ENCODE peak calls at places on chromosomes 2 and 18, in ten cellular contexts. U, V, A, F, M, K, P, D, G and Z are unnamed samples. For H3K9me3, the result is how much of the 10 kb centered on the place peaks cover.

GRCh38 chr2:84946204-84947009 is 24.6 kb upstream of the KCMF1 start:
- DNase-seq in A (no peak), F (peak), P (no peak), G (peak), V (no peak), D (peak), U (peak), M (no peak), K (no peak), Z (peak)

GRCh38 chr2:229045671-229046070 is 225.4 kb downstream of the PID1 start:
- DNase-seq in K (no peak), D (no peak), U (no peak), M (no peak), F (no peak), A (no peak), P (peak), G (no peak), V (peak), Z (no peak)

GRCh38 chr18:39911716-39912115 is 2043.3 kb upstream of the PIK3C3 start:
- DNase-seq in V (no peak), F (peak), U (no peak), P (no peak), K (no peak), D (no peak), A (no peak), G (no peak), M (no peak), Z (no peak)

GRCh38 chr2:20781656-20782265 is 41.1 kb downstream of the LDAH start:
- DNase-seq in K (no peak), P (no peak), U (no peak), F (peak), A (no peak), G (no peak), D (no peak), M (peak), V (peak), Z (no peak)

GRCh38 chr2:29528891-29529520 is 392.4 kb downstream of the ALK start:
- DNase-seq in V (peak), D (no peak), P (peak), U (no peak), G (no peak), A (peak), K (peak), F (no peak), M (no peak), Z (no peak)

GRCh38 chr2:163264376-163264775 is 425.8 kb upstream of the KCNH7 start:
- DNase-seq in K (no peak), U (no peak), M (no peak), V (no peak), D (no peak), P (no peak), F (peak), G (no peak), A (no peak), Z (no peak)

GRCh38 chr18:48896875-48897511 is 53.8 kb downstream of the SMAD7 start:
- DNase-seq in A (peak), D (no peak), G (no peak), P (peak), F (peak), V (peak), M (peak), K (no peak), U (peak), Z (no peak)

GRCh38 chr2:37625781-37626548 is 45.5 kb downstream of the CDC42EP3 start:
- DNase-seq in K (no peak), V (no peak), P (peak), F (no peak), D (no peak), A (peak), G (peak), U (no peak), M (no peak), Z (no peak)

GRCh38 chr2:70101174-70101573 is 13.9 kb downstream of the PCBP1 start:
- DNase-seq in P (no peak), M (no peak), U (no peak), A (no peak), V (no peak), G (no peak), F (no peak), K (no peak), D (no peak), Z (no peak)

GRCh38 chr2:232330068-232330999 is 48.2 kb upstream of the ALPP start:
- DNase-seq in G (no peak), F (no peak), P (no peak), A (no peak), D (no peak), M (no peak), K (peak), V (no peak), U (peak), Z (no peak)
- H3K9me3 ChIP-seq in G (under half), F (under half), P (under half), A (under half), D (under half), M (under half), K (under half), V (under half), U (under half), Z (under half)

DNA sequence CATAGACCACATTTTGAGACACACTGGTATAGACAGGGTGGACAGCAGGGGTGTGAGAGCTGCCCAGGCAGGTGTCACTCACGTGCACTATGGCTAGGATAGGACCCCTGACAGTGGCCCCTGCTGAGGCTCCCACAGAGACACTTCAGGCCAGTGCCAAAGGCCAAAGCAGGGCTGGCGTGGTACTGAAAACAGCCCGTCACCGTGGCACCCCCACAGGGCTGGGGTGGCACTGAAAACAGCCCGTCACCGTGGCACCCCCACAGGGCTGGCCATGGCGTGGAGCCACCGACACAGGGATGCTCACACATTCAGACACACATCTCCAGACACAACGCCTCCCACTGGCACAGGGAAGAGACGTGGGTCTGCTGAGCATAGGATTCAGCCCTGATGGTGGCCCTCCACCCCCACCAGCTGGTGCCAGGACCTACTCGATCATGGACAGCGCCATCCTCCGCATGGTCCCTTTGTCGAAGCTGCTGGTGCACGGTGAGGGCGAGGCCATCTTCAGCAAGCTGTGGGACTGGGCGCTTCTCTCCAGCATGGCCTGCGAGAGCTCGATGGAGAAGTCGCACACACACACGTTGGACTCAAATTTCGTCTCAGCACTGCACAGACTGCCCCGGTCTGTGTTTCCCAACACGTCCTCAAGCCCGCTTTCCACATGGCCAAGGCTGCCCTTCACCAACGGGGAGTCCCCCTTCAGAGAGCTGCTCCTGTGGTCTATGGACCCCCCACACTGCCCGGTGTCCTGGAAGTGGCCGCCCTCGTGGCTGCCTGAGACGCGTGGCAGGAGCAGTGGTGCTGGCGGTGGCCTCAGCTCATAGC is 34.1 kb downstream of the ANKMY1 start:
- DNase-seq in U (no peak), G (no peak), F (no peak), K (no peak), A (no peak), M (no peak), V (no peak), D (no peak), P (no peak), Z (no peak)
- H3K9me3 ChIP-seq in U (under half), G (under half), F (under half), K (under half), A (under half), M (under half), V (under half), D (under half), P (under half), Z (under half)

GRCh38 chr2:130302164-130302886 is 40.4 kb upstream of the IMP4 start:
- DNase-seq in M (no peak), V (no peak), P (no peak), G (no peak), F (no peak), A (no peak), U (no peak), K (no peak), D (no peak), Z (no peak)
- H3K9me3 ChIP-seq in M (under half), V (under half), P (under half), G (under half), F (under half), A (under half), U (under half), K (under half), D (under half), Z (under half)

DNA sequence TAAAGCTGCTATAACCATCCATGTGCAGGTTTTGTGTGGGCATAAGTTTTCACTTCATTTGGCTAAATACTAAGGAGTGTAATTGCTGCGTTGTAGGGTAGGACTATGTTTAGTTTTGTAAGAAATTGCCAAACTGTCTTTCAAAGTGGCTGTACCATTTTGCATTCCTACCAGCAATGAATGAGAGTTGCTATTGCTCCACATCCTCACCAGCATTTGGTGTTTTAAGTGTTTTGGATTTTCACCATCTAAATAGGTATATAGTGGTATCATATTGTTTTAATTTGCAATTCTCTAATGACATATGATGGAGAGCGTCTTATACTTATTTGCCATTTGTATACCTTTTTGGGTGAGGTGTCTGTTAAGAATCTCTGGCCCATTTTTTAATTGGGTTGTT is 12.2 kb downstream of the TWSG1 start:
- DNase-seq in A (no peak), P (no peak), U (no peak), V (no peak), M (no peak), G (no peak), K (no peak), D (no peak), F (no peak), Z (no peak)
- H3K9me3 ChIP-seq in A (under half), P (under half), U (under half), V (under half), M (under half), G (under half), K (under half), D (under half), F (under half), Z (under half)

GRCh38 chr18:79899609-79900435 is 51.6 kb downstream of the SLC66A2 start:
- DNase-seq in M (no peak), G (no peak), P (no peak), D (no peak), A (no peak), V (no peak), K (peak), U (no peak), F (no peak), Z (no peak)
- H3K9me3 ChIP-seq in M (under half), G (under half), P (under half), D (under half), A (under half), V (under half), K (under half), U (under half), F (half or more), Z (under half)

GRCh38 chr2:89850881-89851582 is 1159.6 kb downstream of the RPIA start:
- DNase-seq in A (no peak), D (no peak), K (no peak), P (no peak), U (no peak), V (no peak), M (peak), G (no peak), F (no peak), Z (no peak)

GRCh38 chr2:89851583-89851905 is 1160.1 kb downstream of the RPIA start:
- DNase-seq in M (no peak), F (no peak), V (no peak), P (no peak), G (no peak), A (no peak), D (no peak), K (no peak), U (no peak), Z (no peak)

GRCh38 chr2:89849731-89850130 is 1158.3 kb downstream of the RPIA start:
- DNase-seq in D (no peak), K (no peak), F (no peak), G (no peak), P (no peak), U (no peak), V (no peak), A (no peak), M (no peak), Z (no peak)

GRCh38 chr2:89848763-89849162 is 1157.3 kb downstream of the RPIA start:
- DNase-seq in G (no peak), P (no peak), U (no peak), D (no peak), V (no peak), K (no peak), M (peak), A (no peak), F (no peak), Z (no peak)

GRCh38 chr2:89850481-89850880 is 1159.0 kb downstream of the RPIA start:
- DNase-seq in G (no peak), U (no peak), P (no peak), A (no peak), D (no peak), F (no peak), V (no peak), K (no peak), M (peak), Z (no peak)
- H3K9me3 ChIP-seq in G (under half), U (under half), P (under half), A (under half), D (under half), F (under half), V (under half), K (under half), M (under half), Z (under half)

GRCh38 chr18:13626544-13626908 is 99.8 kb downstream of the FAM210A start:
- DNase-seq in K (no peak), D (no peak), P (no peak), A (no peak), M (no peak), U (no peak), F (no peak), G (no peak), V (no peak), Z (no peak)
- H3K9me3 ChIP-seq in K (under half), D (under half), P (under half), A (under half), M (under half), U (under half), F (under half), G (under half), V (under half), Z (under half)

DNA sequence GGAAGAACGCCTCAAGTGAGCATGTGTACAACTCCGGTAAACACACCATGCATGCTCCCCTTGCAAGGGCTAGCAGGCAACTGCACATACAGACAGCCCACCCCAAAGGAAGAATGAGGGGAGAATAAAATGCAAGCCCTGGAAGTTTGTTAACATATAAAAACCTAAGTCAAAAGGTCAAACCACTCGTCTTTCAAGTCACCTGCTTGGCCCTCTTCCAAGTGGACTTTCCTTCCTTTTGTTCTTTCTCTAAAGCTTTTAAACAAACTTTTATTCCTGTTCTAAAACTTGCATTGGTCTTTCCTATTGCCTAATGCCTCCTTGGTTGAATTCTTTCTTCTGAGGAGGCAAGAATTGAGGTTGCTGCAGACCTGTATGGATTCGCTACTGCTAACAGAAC is 5.2 kb upstream of the RPIA start:
- DNase-seq in P (no peak), M (no peak), A (no peak), V (no peak), U (no peak), G (no peak), D (no peak), K (no peak), F (no peak), Z (no peak)
- H3K9me3 ChIP-seq in P (under half), M (under half), A (under half), V (under half), U (under half), G (under half), D (under half), K (under half), F (under half), Z (under half)

DNA sequence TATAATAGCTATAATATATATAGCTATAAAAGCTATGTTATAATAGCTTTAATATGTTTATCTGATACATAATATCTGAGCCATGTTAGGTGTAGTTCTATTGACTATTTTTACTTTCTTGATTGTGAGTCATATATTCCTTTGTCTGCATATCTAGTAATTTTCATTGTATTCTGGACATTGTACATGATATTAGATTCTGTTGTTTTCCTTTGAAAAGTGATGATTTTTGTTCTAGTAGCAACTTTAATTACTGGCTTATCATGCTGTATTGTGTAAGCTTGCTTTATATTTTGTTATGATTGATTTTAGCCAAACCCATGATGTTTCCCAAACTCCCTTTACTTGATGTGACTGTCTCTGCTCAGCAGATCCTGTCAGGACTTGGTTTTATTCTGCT is 125.7 kb upstream of the TCF4 start:
- DNase-seq in P (no peak), D (no peak), A (no peak), U (no peak), F (no peak), M (no peak), K (no peak), V (no peak), G (no peak), Z (no peak)
- H3K9me3 ChIP-seq in P (under half), D (under half), A (under half), U (under half), F (under half), M (under half), K (under half), V (under half), G (under half), Z (under half)